ENCODE peak calls at places on chromosomes 12 and 14, in five cellular contexts. D, Y, G, X and E are unnamed samples.

GRCh38 chr12:66964629-66965028 is 285.8 kb upstream of the GRIP1 start:
- DNase-seq in D (peak), Y (no peak), G (no peak), X (no peak), E (no peak)

GRCh38 chr14:95432152-95433093 is 84.0 kb downstream of the SYNE3 start:
- DNase-seq in D (peak), Y (peak), G (peak), X (peak), E (peak)

GRCh38 chr14:56122306-56122705 is 4.1 kb downstream of the PELI2 start:
- DNase-seq in D (no peak), Y (peak), G (no peak), X (no peak), E (peak)

GRCh38 chr12:110498984-110499706 is 2.8 kb downstream of the VPS29 start:
- DNase-seq in D (peak), Y (peak), G (no peak), X (no peak), E (peak)

GRCh38 chr12:42957136-42957535 is 367.6 kb upstream of the PRICKLE1 start:
- DNase-seq in D (no peak), Y (no peak), G (no peak), X (no peak), E (no peak)

GRCh38 chr14:59585891-59586554 is 9.4 kb upstream of the CCDC175 start:
- DNase-seq in D (no peak), Y (peak), G (no peak), X (no peak), E (no peak)

GRCh38 chr12:51814311-51815088 is 34.0 kb downstream of the FIGNL2 start:
- DNase-seq in D (peak), Y (peak), G (peak), X (peak), E (peak)

GRCh38 chr12:124738636-124739467 is 124.8 kb downstream of the SCARB1 start:
- DNase-seq in D (peak), Y (no peak), G (no peak), X (no peak), E (peak)

GRCh38 chr12:21852251-21852650 is 77.7 kb upstream of the KCNJ8 start:
- DNase-seq in D (no peak), Y (peak), G (no peak), X (no peak), E (peak)

GRCh38 chr12:45730116-45730841 is 773 bp downstream of the ARID2 start:
- DNase-seq in D (peak), Y (peak), G (peak), X (peak), E (peak)

GRCh38 chr14:23286904-23287479 is 1.1 kb upstream of the HOMEZ start:
- DNase-seq in D (no peak), Y (peak), G (no peak), X (no peak), E (peak)

GRCh38 chr14:100031506-100032281 is 33.5 kb upstream of the EVL start:
- DNase-seq in D (peak), Y (peak), G (no peak), X (no peak), E (peak)

GRCh38 chr14:66405158-66405557 is 81.0 kb upstream of the CCDC196 start:
- DNase-seq in D (peak), Y (peak), G (peak), X (peak), E (peak)

GRCh38 chr12:111413442-111414086 is 7.8 kb downstream of the SH2B3 start:
- DNase-seq in D (peak), Y (peak), G (no peak), X (no peak), E (peak)

GRCh38 chr12:9143929-9144328 is 28.2 kb upstream of the A2M start:
- DNase-seq in D (no peak), Y (no peak), G (no peak), X (no peak), E (no peak)

GRCh38 chr14:32468955-32469354 is 139.9 kb downstream of the AKAP6 start:
- DNase-seq in D (peak), Y (peak), G (no peak), X (no peak), E (peak)

GRCh38 chr12:122721057-122721545 is 4.5 kb upstream of the HCAR3 start:
- DNase-seq in D (peak), Y (peak), G (no peak), X (no peak), E (no peak)

GRCh38 chr12:117643971-117644370 is 282.5 kb upstream of the NOS1 start:
- DNase-seq in D (no peak), Y (no peak), G (no peak), X (no peak), E (no peak)

GRCh38 chr12:50934981-50935807 is 17.1 kb upstream of the HIGD1C start:
- DNase-seq in D (no peak), Y (peak), G (no peak), X (no peak), E (peak)

GRCh38 chr14:103749452-103749851 is 33.8 kb downstream of the ZFYVE21 start:
- DNase-seq in D (no peak), Y (no peak), G (no peak), X (no peak), E (no peak)

GRCh38 chr12:122067966-122068365 is 10.6 kb upstream of the MLXIP start:
- DNase-seq in D (no peak), Y (peak), G (no peak), X (no peak), E (peak)

GRCh38 chr14:63454863-63455622 is 88.1 kb downstream of the PPP2R5E start:
- DNase-seq in D (no peak), Y (peak), G (peak), X (no peak), E (peak)

GRCh38 chr14:75662966-75663365 is 1.9 kb downstream of the TTLL5 start:
- DNase-seq in D (no peak), Y (no peak), G (no peak), X (no peak), E (no peak)

GRCh38 chr14:71803539-71804260 is 128.5 kb upstream of the RGS6 start:
- DNase-seq in D (peak), Y (peak), G (no peak), X (no peak), E (no peak)

GRCh38 chr14:74917646-74918081 is 5.4 kb downstream of the RPS6KL1 start:
- DNase-seq in D (no peak), Y (no peak), G (no peak), X (no peak), E (peak)

GRCh38 chr14:41718477-41719166 is 111.9 kb downstream of the LRFN5 start:
- DNase-seq in D (no peak), Y (no peak), G (no peak), X (no peak), E (no peak)

GRCh38 chr12:48126953-48127630 is 7.9 kb downstream of the PFKM start:
- DNase-seq in D (no peak), Y (no peak), G (no peak), X (no peak), E (no peak)

GRCh38 chr14:90626550-90626949 is 189.7 kb downstream of the TTC7B start:
- DNase-seq in D (no peak), Y (no peak), G (no peak), X (no peak), E (no peak)

GRCh38 chr12:54300267-54300731 is 516 bp downstream of the NFE2 start:
- DNase-seq in D (no peak), Y (no peak), G (no peak), X (no peak), E (no peak)
- H3K4me3 ChIP-seq in D (no peak), Y (peak), G (peak), X (peak), E (no peak)

DNA sequence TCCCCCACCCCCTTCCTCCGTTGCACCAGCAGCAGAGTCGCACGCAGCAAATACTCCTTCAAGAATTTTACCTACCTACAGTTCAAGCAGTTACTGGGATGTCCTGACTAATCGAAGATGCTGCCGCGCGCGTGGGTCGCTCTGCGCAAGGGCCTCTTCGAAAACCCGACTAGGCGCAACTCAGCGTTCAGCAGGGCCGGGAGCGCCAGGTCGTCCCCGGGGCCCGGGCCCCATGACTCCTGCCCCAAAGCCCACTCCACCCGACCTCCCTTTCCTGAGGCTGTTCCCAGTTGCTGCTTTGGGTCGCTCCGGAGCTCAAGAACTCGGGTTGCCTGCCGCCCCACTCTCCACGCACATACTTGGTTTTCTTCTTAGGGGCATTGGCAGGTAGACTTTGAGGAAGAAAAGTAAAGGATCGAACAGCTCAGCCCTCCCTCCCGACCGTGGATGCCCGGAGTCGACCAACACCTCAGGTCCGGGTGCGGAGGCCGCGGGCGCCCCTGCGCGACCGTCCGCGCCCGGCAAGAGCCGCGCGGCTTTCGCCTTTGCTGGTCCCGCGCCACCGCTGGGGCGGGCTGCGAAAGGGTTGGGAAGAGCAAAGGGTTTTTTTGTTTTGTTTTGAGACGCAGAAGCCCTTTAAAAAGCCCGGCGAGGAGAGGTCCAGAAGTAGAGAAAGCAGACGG is 1.9 kb downstream of the BMP4 start:
- DNase-seq in D (peak), Y (peak), G (no peak), X (peak), E (peak)
- TF ChIP-seq CTCF in D (peak), Y (no peak), G (no peak), X (no peak), E (no peak)

DNA sequence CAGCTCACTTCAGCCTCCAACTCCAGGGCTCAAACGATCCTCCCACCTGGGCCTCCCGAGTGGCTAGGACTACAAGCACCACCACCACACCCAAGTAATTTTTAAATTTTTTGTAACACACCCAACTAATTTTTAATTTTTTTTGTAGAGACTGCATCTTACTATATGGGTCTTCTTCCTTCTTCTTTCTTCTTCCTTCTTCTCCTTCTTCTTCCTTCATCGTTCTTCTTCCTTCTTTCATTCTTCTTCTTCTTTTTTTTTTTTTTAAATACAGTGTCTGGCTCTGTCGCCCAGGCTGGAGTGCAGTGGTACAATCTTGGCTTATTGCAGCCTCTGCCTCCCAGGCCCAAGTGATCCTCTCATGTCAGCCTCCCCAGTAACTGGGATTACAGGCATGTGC is 965 bp upstream of the CREBL2 start:
- DNase-seq in D (no peak), Y (no peak), G (no peak), X (no peak), E (no peak)
- H3K4me3 ChIP-seq in D (no peak), Y (no peak), G (peak), X (no peak), E (peak)

GRCh38 chr12:75525263-75525662 is 13.9 kb upstream of the KRR1 start:
- DNase-seq in D (no peak), Y (no peak), G (no peak), X (no peak), E (no peak)
- TF ChIP-seq CTCF in D (peak), Y (peak), G (peak), X (peak), E (peak)

DNA sequence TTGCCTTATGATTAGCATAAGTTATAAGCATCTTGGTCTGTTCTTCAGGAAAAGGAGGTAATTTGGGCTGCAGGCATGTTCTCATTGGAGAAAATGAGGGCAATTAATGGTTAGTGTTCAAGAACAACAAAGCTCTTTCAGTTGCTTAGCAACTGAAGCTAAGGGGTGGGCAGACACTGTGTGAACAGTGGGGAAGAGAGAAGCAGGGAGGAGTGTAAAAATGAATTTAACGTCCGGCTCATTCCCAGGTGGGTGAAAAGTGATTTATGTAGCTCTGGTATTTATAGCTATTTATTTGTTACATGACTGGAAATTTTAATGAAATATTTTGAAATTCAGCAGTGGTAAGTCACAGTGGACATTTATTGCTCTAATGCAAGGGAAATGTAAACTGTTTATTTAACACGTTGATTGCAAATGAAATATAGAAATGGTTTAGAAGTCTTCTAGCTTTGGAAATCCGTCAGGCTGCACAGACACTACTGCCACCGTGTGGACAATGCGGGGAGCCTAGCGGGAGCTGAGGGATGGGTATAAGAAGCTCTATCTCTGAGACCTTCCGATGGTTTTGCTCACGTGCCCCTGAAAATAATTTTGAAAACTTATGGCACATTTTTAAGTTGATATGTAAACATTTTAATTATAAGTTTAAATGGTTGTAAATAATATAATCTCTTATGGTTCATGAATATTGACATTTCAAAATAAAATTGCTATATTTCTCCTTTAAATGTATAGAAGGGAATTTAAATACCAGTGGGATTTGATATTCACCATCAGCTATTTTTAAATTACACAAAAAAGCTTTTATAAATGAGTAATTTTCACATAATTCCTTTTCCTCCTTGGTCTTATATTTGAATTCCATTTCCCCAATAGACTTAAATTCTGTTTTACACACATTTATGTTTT is 54.5 kb downstream of the E2F7 start:
- DNase-seq in D (peak), Y (peak), G (peak), X (peak), E (peak)
- H3K4me3 ChIP-seq in D (no peak), Y (no peak), G (no peak), X (no peak), E (no peak)